ENCODE peak calls at places on chromosomes 11 and 22, in ten cellular contexts. L is activated naive CD4-positive, alpha-beta T cell; S is AG04450; M is neural crest cell; U is amygdala; J is RCC 7860; H is amniotic stem cell; R is Calu3; N is SW480; Y is stimulated activated naive CD8-positive, alpha-beta T cell treated with anti-CD3 and anti-CD28 coated beads, Interleukin-15, amount 100 ng/mL, for 72 hours. V is an unnamed sample.

GRCh38 chr22:17797721-17798559 is 23.7 kb upstream of the BID start:
- DNase-seq in L (no peak), S (no peak), M (no peak), U (no peak), J (no peak), H (no peak), R (no peak), N (no peak), Y (no peak), V (no peak)

GRCh38 chr11:92707173-92707619 is 262.3 kb upstream of the MTNR1B start:
- DNase-seq in L (no peak), S (no peak), M (no peak), U (no peak), J (no peak), H (no peak), R (no peak), N (peak), Y (no peak), V (no peak)

GRCh38 chr22:19067696-19068348 is 54.4 kb downstream of the DGCR2 start:
- DNase-seq in L (no peak), S (no peak), M (no peak), U (no peak), J (no peak), H (no peak), R (no peak), N (no peak), Y (no peak), V (no peak)

GRCh38 chr22:36337365-36338130 is 50.2 kb downstream of the MYH9 start:
- DNase-seq in L (no peak), S (no peak), M (no peak), U (no peak), J (no peak), H (no peak), R (no peak), N (no peak), Y (no peak), V (no peak)

GRCh38 chr22:30424471-30425326 is 869 bp upstream of the MTFP1 start:
- DNase-seq in L (no peak), S (no peak), M (peak), U (no peak), J (peak), H (no peak), R (peak), N (peak), Y (no peak), V (peak)

GRCh38 chr11:131656179-131656838 is 285.9 kb downstream of the NTM start:
- DNase-seq in L (no peak), S (no peak), M (no peak), U (no peak), J (no peak), H (no peak), R (no peak), N (no peak), Y (no peak), V (no peak)

GRCh38 chr22:24181996-24182560 is 791 bp downstream of the SUSD2 start:
- DNase-seq in L (no peak), S (no peak), M (no peak), U (no peak), J (no peak), H (no peak), R (no peak), N (no peak), Y (no peak), V (no peak)

GRCh38 chr11:122202951-122203456 is 87.0 kb upstream of the BLID start:
- DNase-seq in L (peak), S (peak), M (peak), U (peak), J (peak), H (no peak), R (peak), N (peak), Y (peak), V (peak)

GRCh38 chr11:105265859-105266258 is 126.3 kb upstream of the CARD18 start:
- DNase-seq in L (no peak), S (no peak), M (no peak), U (no peak), J (no peak), H (no peak), R (no peak), N (peak), Y (no peak), V (peak)

GRCh38 chr11:86418513-86418912 is 43.8 kb downstream of the CCDC81 start:
- DNase-seq in L (no peak), S (no peak), M (no peak), U (no peak), J (no peak), H (no peak), R (no peak), N (no peak), Y (no peak), V (no peak)

V was measured in EH.